ENCODE peak calls at places on chromosomes 5 and 9, in seven cellular contexts. O is transverse colon, P is spleen, W is suprapubic skin, Z is breast epithelium, U is stomach, J is HCT116. M is an unnamed sample.

GRCh38 chr9:16046713-16047112 is 493.9 kb downstream of the CCDC171 start:
- DNase-seq in J (no peak), P (no peak), O (no peak), W (no peak), U (no peak), Z (no peak), M (no peak)

GRCh38 chr5:141734501-141735231 is 52.6 kb upstream of the ARAP3 start:
- DNase-seq in J (no peak), O (peak), U (peak), P (no peak), W (no peak), Z (no peak), M (no peak)

GRCh38 chr9:112048924-112049785 is 125.9 kb downstream of the SUSD1 start:
- DNase-seq in O (peak), P (no peak), Z (no peak), J (no peak), W (no peak), U (peak), M (no peak)

GRCh38 chr5:150034677-150035076 is 34.1 kb downstream of the HMGXB3 start:
- DNase-seq in U (no peak), P (no peak), O (no peak), J (no peak), W (no peak), Z (no peak), M (no peak)

GRCh38 chr5:7927466-7928375 is 58.8 kb downstream of the MTRR start:
- DNase-seq in J (peak), O (peak), U (peak), W (no peak), P (no peak), Z (no peak), M (peak)

GRCh38 chr9:29816954-29817703 is 2243.8 kb upstream of the C9orf72 start:
- DNase-seq in Z (no peak), O (no peak), W (no peak), J (no peak), P (peak), U (no peak), M (no peak)

GRCh38 chr5:149687789-149688188 is 42.3 kb upstream of the PPARGC1B start:
- DNase-seq in Z (no peak), J (no peak), U (no peak), O (no peak), W (no peak), P (no peak), M (no peak)

GRCh38 chr9:86279839-86280238 is 2.5 kb downstream of the ISCA1 start:
- DNase-seq in J (no peak), P (no peak), U (no peak), W (no peak), Z (no peak), O (no peak), M (no peak)

GRCh38 chr5:68344447-68345111 is 129.0 kb downstream of the PIK3R1 start:
- DNase-seq in U (no peak), Z (no peak), O (no peak), J (no peak), W (no peak), P (no peak), M (no peak)

GRCh38 chr5:77140350-77140749 is 53.3 kb upstream of the ZBED3 start:
- DNase-seq in J (no peak), O (no peak), U (no peak), Z (no peak), W (no peak), P (no peak), M (no peak)

GRCh38 chr9:90137824-90138223 is 504.8 kb downstream of the DIRAS2 start:
- DNase-seq in J (no peak), U (no peak), O (no peak), Z (no peak), W (no peak), P (no peak), M (no peak)

GRCh38 chr5:10760033-10760975 is 730 bp downstream of the DAP start:
- DNase-seq in W (no peak), O (peak), P (no peak), J (peak), Z (peak), U (peak), M (peak)

GRCh38 chr9:35792826-35793225 is 1.4 kb downstream of the NPR2 start:
- DNase-seq in O (no peak), U (no peak), Z (no peak), P (no peak), J (no peak), W (no peak), M (no peak)

GRCh38 chr5:162096448-162096847 is 28.9 kb downstream of the GABRG2 start:
- DNase-seq in O (no peak), J (no peak), W (no peak), U (no peak), P (no peak), Z (no peak), M (no peak)

GRCh38 chr9:93830224-93830596 is 124.9 kb downstream of the BARX1 start:
- DNase-seq in J (no peak), U (no peak), W (no peak), Z (no peak), O (no peak), P (no peak), M (no peak)

GRCh38 chr9:2066312-2067273 is 51.4 kb downstream of the SMARCA2 start:
- DNase-seq in Z (no peak), J (no peak), W (no peak), U (no peak), O (no peak), P (no peak), M (peak)

GRCh38 chr5:171542504-171543150 is 123.2 kb downstream of the FGF18 start:
- DNase-seq in O (no peak), J (no peak), P (no peak), Z (no peak), W (no peak), U (peak), M (no peak)

GRCh38 chr9:22452415-22453010 is 5.9 kb downstream of the DMRTA1 start:
- DNase-seq in Z (no peak), P (peak), O (peak), U (peak), W (no peak), J (peak), M (peak)

GRCh38 chr9:123929177-123929869 is 603 bp downstream of the DENND1A start:
- DNase-seq in Z (no peak), P (no peak), O (peak), W (no peak), U (no peak), J (no peak), M (no peak)

GRCh38 chr5:130198927-130199326 is 294.7 kb downstream of the CHSY3 start:
- DNase-seq in W (no peak), Z (no peak), O (no peak), U (no peak), P (no peak), J (peak), M (no peak)

GRCh38 chr5:78747703-78748359 is 99.3 kb upstream of the LHFPL2 start:
- DNase-seq in O (no peak), P (no peak), Z (no peak), W (no peak), J (no peak), U (no peak), M (no peak)

GRCh38 chr9:134544388-134545212 is 97.0 kb upstream of the COL5A1 start:
- DNase-seq in P (peak), O (no peak), W (no peak), U (no peak), Z (no peak), J (no peak), M (no peak)

GRCh38 chr9:5920860-5921328 is 30.2 kb downstream of the MLANA start:
- DNase-seq in Z (no peak), O (no peak), W (no peak), U (no peak), J (no peak), P (no peak), M (no peak)

GRCh38 chr5:102722930-102723329 is 32.2 kb upstream of the PAM start:
- DNase-seq in U (no peak), P (no peak), O (no peak), W (no peak), J (no peak), Z (no peak), M (no peak)

GRCh38 chr9:104503963-104504362 is at the start of gene OR13F1:
- DNase-seq in P (no peak), O (no peak), Z (no peak), J (no peak), U (no peak), W (no peak), M (no peak)

GRCh38 chr9:76895186-76895585 is 10.7 kb downstream of the PRUNE2 start:
- DNase-seq in J (no peak), O (no peak), U (no peak), W (no peak), Z (no peak), P (no peak), M (no peak)

GRCh38 chr5:78650562-78650930 is 2.0 kb upstream of the LHFPL2 start:
- DNase-seq in U (no peak), P (no peak), Z (no peak), W (no peak), O (no peak), J (no peak), M (no peak)

GRCh38 chr9:113929634-113930092 is 53.6 kb downstream of the ZNF618 start:
- DNase-seq in O (no peak), J (no peak), Z (no peak), U (peak), W (no peak), P (no peak), M (peak)

GRCh38 chr5:52787600-52788504 is at the start of the genes ITGA1 and PELO:
- DNase-seq in P (peak), O (peak), Z (peak), J (peak), W (peak), U (peak), M (peak)

GRCh38 chr5:110869927-110870326 is 131.1 kb downstream of the SLC25A46 start:
- DNase-seq in Z (no peak), W (no peak), O (no peak), P (no peak), J (no peak), U (no peak), M (no peak)

GRCh38 chr9:113973963-113974413 is 97.9 kb downstream of the ZNF618 start:
- DNase-seq in U (peak), O (no peak), P (peak), J (no peak), Z (no peak), W (no peak), M (no peak)

GRCh38 chr5:74499236-74499635 is 141.3 kb downstream of the ENC1 start:
- DNase-seq in U (no peak), W (no peak), P (no peak), J (no peak), Z (no peak), O (no peak), M (no peak)

DNA sequence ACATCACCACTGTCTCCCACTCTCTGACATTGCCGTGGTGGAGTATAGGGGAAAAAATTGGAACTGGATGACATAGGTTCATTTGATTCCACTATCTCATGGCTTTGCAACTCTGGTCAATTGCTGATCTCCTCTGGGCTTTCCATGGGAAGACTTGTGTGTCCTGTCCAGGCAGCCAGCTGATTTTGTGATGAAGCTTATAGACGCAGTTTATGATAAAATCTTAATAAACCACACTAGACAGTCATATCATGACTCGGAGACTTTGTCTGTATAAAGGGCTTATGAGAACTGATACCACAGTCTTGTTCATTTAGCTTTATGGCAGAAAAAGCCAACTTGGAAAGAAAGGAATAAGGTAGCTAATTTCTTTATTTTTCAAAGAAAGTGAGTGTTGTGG is 296.5 kb downstream of the MAST4 start:
- DNase-seq in P (no peak), O (no peak), W (no peak), U (no peak), J (no peak), Z (no peak), M (no peak)
- TF ChIP-seq POLR2A in P (no peak), O (no peak), W (no peak), U (no peak), J (no peak), Z (no peak), M (no peak)

GRCh38 chr5:181248277-181248676 is 4.6 kb upstream of the RACK1 start:
- DNase-seq in P (no peak), W (no peak), O (no peak), Z (no peak), U (no peak), J (no peak), M (no peak)
- H3K4me3 ChIP-seq in P (peak), W (peak), O (peak), Z (no peak), U (peak), J (peak), M (peak)

GRCh38 chr9:133366435-133366834 is 9.4 kb downstream of the SURF4 start:
- DNase-seq in Z (no peak), W (no peak), O (no peak), U (no peak), J (no peak), P (no peak), M (no peak)

GRCh38 chr9:133360400-133361393 is 4.3 kb downstream of the SURF2 start:
- DNase-seq in U (no peak), P (no peak), W (no peak), Z (no peak), J (no peak), O (no peak), M (no peak)

GRCh38 chr9:133359420-133360175 is 3.2 kb downstream of the SURF2 start:
- DNase-seq in J (no peak), U (no peak), Z (no peak), O (no peak), P (no peak), W (no peak), M (no peak)

GRCh38 chr9:133361507-133362092 is 5.2 kb downstream of the SURF2 start:
- DNase-seq in U (no peak), P (no peak), Z (no peak), J (no peak), W (no peak), O (no peak), M (no peak)

GRCh38 chr9:133362359-133363044 is 6.2 kb downstream of the SURF2 start:
- DNase-seq in J (no peak), P (no peak), O (no peak), W (no peak), U (no peak), Z (no peak), M (no peak)
- TF ChIP-seq POLR2AphosphoS5 in J (no peak), P (peak), O (no peak), W (no peak), U (no peak), Z (no peak), M (no peak)

GRCh38 chr5:158553195-158553945 is 546.3 kb downstream of the EBF1 start:
- DNase-seq in J (no peak), U (no peak), W (no peak), O (no peak), Z (no peak), P (no peak), M (no peak)

GRCh38 chr5:158546748-158547147 is 553.0 kb downstream of the EBF1 start:
- DNase-seq in W (no peak), J (no peak), O (no peak), Z (no peak), P (no peak), U (no peak), M (no peak)

GRCh38 chr5:158546080-158546479 is 553.6 kb downstream of the EBF1 start:
- DNase-seq in W (no peak), U (no peak), Z (no peak), J (no peak), O (no peak), P (no peak), M (no peak)

GRCh38 chr5:158552241-158552640 is 547.5 kb downstream of the EBF1 start:
- DNase-seq in W (no peak), U (no peak), P (no peak), J (no peak), Z (no peak), O (no peak), M (no peak)

GRCh38 chr5:158549306-158549705 is 550.4 kb downstream of the EBF1 start:
- DNase-seq in Z (no peak), U (no peak), J (no peak), O (no peak), P (no peak), W (no peak), M (no peak)
- TF ChIP-seq POLR2A in Z (no peak), U (no peak), J (no peak), O (no peak), P (no peak), W (no peak), M (no peak)

GRCh38 chr5:137498736-137499505 is at the start of gene SPOCK1:
- DNase-seq in J (peak), O (peak), W (peak), Z (peak), P (peak), U (peak), M (peak)

GRCh38 chr5:137498301-137498735 is 808 bp downstream of the SPOCK1 start:
- DNase-seq in U (no peak), P (peak), J (no peak), O (no peak), Z (no peak), W (peak), M (peak)

GRCh38 chr5:137500616-137501225 is 1.6 kb upstream of the SPOCK1 start:
- DNase-seq in U (no peak), J (no peak), O (no peak), P (no peak), Z (no peak), W (no peak), M (no peak)

GRCh38 chr5:137496919-137497318 is 2.2 kb downstream of the SPOCK1 start:
- DNase-seq in Z (no peak), U (no peak), W (no peak), O (no peak), P (no peak), J (no peak), M (no peak)

DNA sequence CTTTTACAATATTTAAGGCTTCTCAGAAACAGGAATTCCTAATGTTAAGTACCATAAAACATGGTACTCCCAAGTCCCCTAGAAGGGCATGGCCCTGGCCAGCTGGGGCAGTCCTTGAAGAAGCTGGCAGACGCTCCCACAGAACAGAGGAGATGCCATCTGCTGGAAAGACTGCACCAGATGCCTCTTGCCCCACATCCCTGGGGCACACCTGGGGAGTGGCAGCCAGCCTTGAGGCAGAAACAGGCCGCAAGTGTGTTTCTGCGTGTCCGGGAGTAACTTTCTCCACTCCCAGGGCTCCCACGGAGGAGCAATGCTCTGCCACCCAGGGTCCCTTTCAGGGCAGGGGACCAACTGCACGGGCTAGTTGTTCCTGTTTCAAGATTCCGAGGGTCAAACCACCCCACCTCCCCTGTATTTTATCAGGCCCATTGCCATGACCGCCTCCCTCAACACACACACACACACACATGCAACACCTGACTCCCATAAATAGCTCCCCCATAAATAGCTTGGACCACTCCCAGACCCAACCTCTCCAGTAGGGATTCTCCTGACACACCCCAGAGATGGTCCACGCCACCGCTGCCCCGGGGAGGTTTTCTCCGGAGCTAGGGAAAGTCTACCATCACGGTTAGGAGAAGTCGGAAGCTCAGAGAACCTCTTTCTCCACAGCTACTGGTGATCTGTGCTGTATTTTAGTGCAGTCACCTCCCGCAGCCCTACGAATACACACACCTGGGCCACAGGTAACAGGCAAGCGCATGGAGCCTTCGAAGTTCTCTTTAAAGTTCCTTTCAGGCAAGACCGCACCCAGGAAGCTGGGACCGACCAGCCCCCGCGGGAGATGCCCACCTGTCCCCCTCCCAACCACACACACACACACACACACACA is 1.5 kb downstream of the SPOCK1 start:
- DNase-seq in U (no peak), O (no peak), Z (no peak), J (no peak), P (no peak), W (no peak), M (peak)
- H3K4me3 ChIP-seq in U (peak), O (peak), Z (peak), J (no peak), P (peak), W (peak), M (peak)

GRCh38 chr5:91186101-91186500 is 197.0 kb downstream of the ARRDC3 start:
- DNase-seq in O (no peak), U (no peak), W (no peak), Z (no peak), J (no peak), P (no peak), M (no peak)

GRCh38 chr5:91179018-91179417 is 204.1 kb downstream of the ARRDC3 start:
- DNase-seq in W (no peak), U (no peak), P (no peak), Z (no peak), O (no peak), J (no peak), M (no peak)

GRCh38 chr5:91183743-91184142 is 199.4 kb downstream of the ARRDC3 start:
- DNase-seq in W (no peak), U (peak), J (no peak), P (peak), O (peak), Z (no peak), M (no peak)

GRCh38 chr5:91180506-91180905 is 202.6 kb downstream of the ARRDC3 start:
- DNase-seq in J (no peak), P (no peak), Z (no peak), W (no peak), O (no peak), U (no peak), M (no peak)

DNA sequence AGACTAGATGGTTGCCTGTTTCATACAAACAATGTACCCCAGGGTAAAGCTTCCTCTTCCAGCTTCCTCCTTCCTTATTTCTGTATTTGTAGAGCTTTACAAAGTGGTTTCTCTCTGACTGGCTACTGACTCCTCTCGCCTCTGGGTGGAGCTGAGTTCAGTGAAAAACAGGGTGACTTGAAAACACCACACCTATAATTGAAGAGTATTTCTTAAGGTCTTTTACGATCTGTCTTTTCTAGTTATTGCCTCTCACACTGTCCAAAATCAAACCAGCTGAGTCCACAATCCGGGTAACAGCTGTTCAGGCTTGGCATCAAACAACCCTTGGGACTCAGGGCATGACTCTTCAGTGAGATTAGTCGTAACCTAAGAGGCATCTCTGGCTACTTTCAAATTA is 200.4 kb downstream of the ARRDC3 start:
- DNase-seq in J (no peak), Z (no peak), P (no peak), O (peak), W (no peak), U (no peak), M (no peak)
- TF ChIP-seq POLR2AphosphoS5 in J (no peak), Z (no peak), P (no peak), O (peak), W (no peak), U (no peak), M (no peak)